ENCODE peak calls at places on chromosomes 4 and X, in nine cellular contexts. One of them, this sample, is unnamed.

GRCh38 chr4:80207172-80207583 is 9.9 kb downstream of the PRDM8 start:
- DNase-seq in lower lobe of right lung: no peak
- DNase-seq in MCF 10A: no peak
- DNase-seq in T-helper 1 cell: no peak
- DNase-seq in SW480: no peak
- DNase-seq in aorta: no peak
- DNase-seq in stimulated activated CD8-positive, alpha-beta memory T cell treated with anti-CD3 and anti-CD28 coated beads, Interleukin-2, amount 100 ng/mL, for 48 hours: no peak
- DNase-seq in activated CD8-positive, alpha-beta memory T cell treated with anti-CD3 and anti-CD28 coated beads for 48 hours: no peak
- DNase-seq in NCI-H1694 treated with DMSO at 0.1 percent for 48 hours: no peak
- DNase-seq in this sample: no peak

GRCh38 chr4:38803833-38804653 is 548 bp downstream of the TLR1 start:
- DNase-seq in MCF 10A: peak; percentile 69
- DNase-seq in NCI-H1694 treated with DMSO at 0.1 percent for 48 hours: no peak
- DNase-seq in activated CD8-positive, alpha-beta memory T cell treated with anti-CD3 and anti-CD28 coated beads for 48 hours: no peak
- DNase-seq in aorta: no peak
- DNase-seq in T-helper 1 cell: no peak
- DNase-seq in stimulated activated CD8-positive, alpha-beta memory T cell treated with anti-CD3 and anti-CD28 coated beads, Interleukin-2, amount 100 ng/mL, for 48 hours: no peak
- DNase-seq in SW480: no peak
- DNase-seq in lower lobe of right lung: no peak
- DNase-seq in this sample: no peak

GRCh38 chr4:52788806-52789205 is 37.6 kb upstream of the ERVMER34-1 start:
- DNase-seq in SW480: peak; percentile 47
- DNase-seq in activated CD8-positive, alpha-beta memory T cell treated with anti-CD3 and anti-CD28 coated beads for 48 hours: no peak
- DNase-seq in aorta: no peak
- DNase-seq in stimulated activated CD8-positive, alpha-beta memory T cell treated with anti-CD3 and anti-CD28 coated beads, Interleukin-2, amount 100 ng/mL, for 48 hours: no peak
- DNase-seq in NCI-H1694 treated with DMSO at 0.1 percent for 48 hours: no peak
- DNase-seq in T-helper 1 cell: no peak
- DNase-seq in MCF 10A: no peak
- DNase-seq in lower lobe of right lung: no peak
- DNase-seq in this sample: no peak

GRCh38 chrX:16786791-16787735 is 797 bp downstream of the TXLNG start:
- DNase-seq in lower lobe of right lung: peak; percentile 47
- DNase-seq in aorta: peak; percentile 53
- DNase-seq in MCF 10A: peak; percentile 57
- DNase-seq in SW480: peak; percentile 8
- DNase-seq in activated CD8-positive, alpha-beta memory T cell treated with anti-CD3 and anti-CD28 coated beads for 48 hours: peak; percentile 0
- DNase-seq in NCI-H1694 treated with DMSO at 0.1 percent for 48 hours: no peak
- DNase-seq in stimulated activated CD8-positive, alpha-beta memory T cell treated with anti-CD3 and anti-CD28 coated beads, Interleukin-2, amount 100 ng/mL, for 48 hours: peak; percentile 9
- DNase-seq in T-helper 1 cell: peak; percentile 37
- DNase-seq in this sample: no peak

GRCh38 chr4:6965329-6965728 is 55.7 kb downstream of the TBC1D14 start:
- DNase-seq in lower lobe of right lung: no peak
- DNase-seq in SW480: no peak
- DNase-seq in T-helper 1 cell: no peak
- DNase-seq in activated CD8-positive, alpha-beta memory T cell treated with anti-CD3 and anti-CD28 coated beads for 48 hours: no peak
- DNase-seq in MCF 10A: no peak
- DNase-seq in NCI-H1694 treated with DMSO at 0.1 percent for 48 hours: peak; percentile 41
- DNase-seq in stimulated activated CD8-positive, alpha-beta memory T cell treated with anti-CD3 and anti-CD28 coated beads, Interleukin-2, amount 100 ng/mL, for 48 hours: no peak
- DNase-seq in aorta: no peak
- DNase-seq in this sample: no peak

GRCh38 chrX:37910186-37910585 is 62.8 kb upstream of the DYNLT3 start:
- DNase-seq in SW480: no peak
- DNase-seq in stimulated activated CD8-positive, alpha-beta memory T cell treated with anti-CD3 and anti-CD28 coated beads, Interleukin-2, amount 100 ng/mL, for 48 hours: no peak
- DNase-seq in NCI-H1694 treated with DMSO at 0.1 percent for 48 hours: no peak
- DNase-seq in MCF 10A: no peak
- DNase-seq in aorta: no peak
- DNase-seq in T-helper 1 cell: no peak
- DNase-seq in lower lobe of right lung: no peak
- DNase-seq in activated CD8-positive, alpha-beta memory T cell treated with anti-CD3 and anti-CD28 coated beads for 48 hours: no peak
- DNase-seq in this sample: no peak

GRCh38 chr4:95510145-95510544 is 38.6 kb downstream of the UNC5C start:
- DNase-seq in MCF 10A: peak; percentile 46
- DNase-seq in lower lobe of right lung: no peak
- DNase-seq in stimulated activated CD8-positive, alpha-beta memory T cell treated with anti-CD3 and anti-CD28 coated beads, Interleukin-2, amount 100 ng/mL, for 48 hours: no peak
- DNase-seq in activated CD8-positive, alpha-beta memory T cell treated with anti-CD3 and anti-CD28 coated beads for 48 hours: no peak
- DNase-seq in SW480: peak; percentile 25
- DNase-seq in NCI-H1694 treated with DMSO at 0.1 percent for 48 hours: no peak
- DNase-seq in T-helper 1 cell: no peak
- DNase-seq in aorta: no peak
- DNase-seq in this sample: no peak

GRCh38 chrX:71563921-71564320 is 14.3 kb upstream of the GCNA start:
- DNase-seq in T-helper 1 cell: no peak
- DNase-seq in lower lobe of right lung: no peak
- DNase-seq in aorta: no peak
- DNase-seq in stimulated activated CD8-positive, alpha-beta memory T cell treated with anti-CD3 and anti-CD28 coated beads, Interleukin-2, amount 100 ng/mL, for 48 hours: no peak
- DNase-seq in activated CD8-positive, alpha-beta memory T cell treated with anti-CD3 and anti-CD28 coated beads for 48 hours: no peak
- DNase-seq in NCI-H1694 treated with DMSO at 0.1 percent for 48 hours: no peak
- DNase-seq in MCF 10A: no peak
- DNase-seq in SW480: no peak
- DNase-seq in this sample: no peak

GRCh38 chr4:64895031-64895430 is 485.8 kb upstream of the TECRL start:
- DNase-seq in MCF 10A: no peak
- DNase-seq in lower lobe of right lung: no peak
- DNase-seq in aorta: no peak
- DNase-seq in stimulated activated CD8-positive, alpha-beta memory T cell treated with anti-CD3 and anti-CD28 coated beads, Interleukin-2, amount 100 ng/mL, for 48 hours: no peak
- DNase-seq in activated CD8-positive, alpha-beta memory T cell treated with anti-CD3 and anti-CD28 coated beads for 48 hours: no peak
- DNase-seq in SW480: no peak
- DNase-seq in NCI-H1694 treated with DMSO at 0.1 percent for 48 hours: no peak
- DNase-seq in T-helper 1 cell: no peak
- DNase-seq in this sample: no peak

GRCh38 chr4:148216866-148217814 is 225.1 kb downstream of the NR3C2 start:
- DNase-seq in stimulated activated CD8-positive, alpha-beta memory T cell treated with anti-CD3 and anti-CD28 coated beads, Interleukin-2, amount 100 ng/mL, for 48 hours: no peak
- DNase-seq in lower lobe of right lung: no peak
- DNase-seq in NCI-H1694 treated with DMSO at 0.1 percent for 48 hours: no peak
- DNase-seq in activated CD8-positive, alpha-beta memory T cell treated with anti-CD3 and anti-CD28 coated beads for 48 hours: no peak
- DNase-seq in SW480: peak; percentile 23
- DNase-seq in aorta: no peak
- DNase-seq in MCF 10A: no peak
- DNase-seq in T-helper 1 cell: no peak
- DNase-seq in this sample: no peak

GRCh38 chr4:126790633-126791032 is 842.1 kb upstream of the INTU start:
- DNase-seq in activated CD8-positive, alpha-beta memory T cell treated with anti-CD3 and anti-CD28 coated beads for 48 hours: no peak
- DNase-seq in aorta: no peak
- DNase-seq in lower lobe of right lung: no peak
- DNase-seq in stimulated activated CD8-positive, alpha-beta memory T cell treated with anti-CD3 and anti-CD28 coated beads, Interleukin-2, amount 100 ng/mL, for 48 hours: no peak
- DNase-seq in T-helper 1 cell: no peak
- DNase-seq in MCF 10A: no peak
- DNase-seq in NCI-H1694 treated with DMSO at 0.1 percent for 48 hours: no peak
- DNase-seq in SW480: no peak
- DNase-seq in this sample: no peak

GRCh38 chr4:87882321-87882720 is 49.6 kb downstream of the MEPE start:
- DNase-seq in NCI-H1694 treated with DMSO at 0.1 percent for 48 hours: no peak
- DNase-seq in SW480: no peak
- DNase-seq in aorta: no peak
- DNase-seq in stimulated activated CD8-positive, alpha-beta memory T cell treated with anti-CD3 and anti-CD28 coated beads, Interleukin-2, amount 100 ng/mL, for 48 hours: no peak
- DNase-seq in activated CD8-positive, alpha-beta memory T cell treated with anti-CD3 and anti-CD28 coated beads for 48 hours: no peak
- DNase-seq in lower lobe of right lung: no peak
- DNase-seq in MCF 10A: peak; percentile 53
- DNase-seq in T-helper 1 cell: no peak
- DNase-seq in this sample: no peak

GRCh38 chr4:95362066-95362465 is 186.7 kb downstream of the UNC5C start:
- DNase-seq in stimulated activated CD8-positive, alpha-beta memory T cell treated with anti-CD3 and anti-CD28 coated beads, Interleukin-2, amount 100 ng/mL, for 48 hours: no peak
- DNase-seq in NCI-H1694 treated with DMSO at 0.1 percent for 48 hours: no peak
- DNase-seq in aorta: no peak
- DNase-seq in activated CD8-positive, alpha-beta memory T cell treated with anti-CD3 and anti-CD28 coated beads for 48 hours: no peak
- DNase-seq in T-helper 1 cell: no peak
- DNase-seq in SW480: no peak
- DNase-seq in lower lobe of right lung: no peak
- DNase-seq in MCF 10A: no peak
- DNase-seq in this sample: no peak

GRCh38 chr4:13539721-13540445 is 4.4 kb downstream of the NKX3-2 start:
- DNase-seq in stimulated activated CD8-positive, alpha-beta memory T cell treated with anti-CD3 and anti-CD28 coated beads, Interleukin-2, amount 100 ng/mL, for 48 hours: no peak
- DNase-seq in SW480: no peak
- DNase-seq in NCI-H1694 treated with DMSO at 0.1 percent for 48 hours: no peak
- DNase-seq in aorta: no peak
- DNase-seq in T-helper 1 cell: no peak
- DNase-seq in MCF 10A: no peak
- DNase-seq in activated CD8-positive, alpha-beta memory T cell treated with anti-CD3 and anti-CD28 coated beads for 48 hours: no peak
- DNase-seq in lower lobe of right lung: no peak
- DNase-seq in this sample: no peak

GRCh38 chrX:3638280-3638873 is 75.1 kb downstream of the PRKX start:
- DNase-seq in SW480: peak; percentile 13
- DNase-seq in NCI-H1694 treated with DMSO at 0.1 percent for 48 hours: peak; percentile 12
- DNase-seq in aorta: no peak
- DNase-seq in stimulated activated CD8-positive, alpha-beta memory T cell treated with anti-CD3 and anti-CD28 coated beads, Interleukin-2, amount 100 ng/mL, for 48 hours: peak; percentile 10
- DNase-seq in MCF 10A: peak; percentile 72
- DNase-seq in activated CD8-positive, alpha-beta memory T cell treated with anti-CD3 and anti-CD28 coated beads for 48 hours: no peak
- DNase-seq in T-helper 1 cell: no peak
- DNase-seq in lower lobe of right lung: no peak
- DNase-seq in this sample: peak; percentile 12

GRCh38 chr4:76850010-76850441 is 47.9 kb downstream of the SOWAHB start:
- DNase-seq in MCF 10A: peak; percentile 96
- DNase-seq in stimulated activated CD8-positive, alpha-beta memory T cell treated with anti-CD3 and anti-CD28 coated beads, Interleukin-2, amount 100 ng/mL, for 48 hours: no peak
- DNase-seq in aorta: no peak
- DNase-seq in NCI-H1694 treated with DMSO at 0.1 percent for 48 hours: no peak
- DNase-seq in activated CD8-positive, alpha-beta memory T cell treated with anti-CD3 and anti-CD28 coated beads for 48 hours: no peak
- DNase-seq in SW480: peak; percentile 41
- DNase-seq in T-helper 1 cell: no peak
- DNase-seq in lower lobe of right lung: no peak
- DNase-seq in this sample: no peak

GRCh38 chr4:167838686-167839085 is 253.7 kb upstream of the ANXA10 start:
- DNase-seq in NCI-H1694 treated with DMSO at 0.1 percent for 48 hours: no peak
- DNase-seq in SW480: no peak
- DNase-seq in MCF 10A: no peak
- DNase-seq in activated CD8-positive, alpha-beta memory T cell treated with anti-CD3 and anti-CD28 coated beads for 48 hours: no peak
- DNase-seq in lower lobe of right lung: no peak
- DNase-seq in aorta: no peak
- DNase-seq in stimulated activated CD8-positive, alpha-beta memory T cell treated with anti-CD3 and anti-CD28 coated beads, Interleukin-2, amount 100 ng/mL, for 48 hours: no peak
- DNase-seq in T-helper 1 cell: no peak
- DNase-seq in this sample: no peak

GRCh38 chr4:127667772-127668171 is 35.0 kb downstream of the INTU start:
- DNase-seq in SW480: no peak
- DNase-seq in activated CD8-positive, alpha-beta memory T cell treated with anti-CD3 and anti-CD28 coated beads for 48 hours: no peak
- DNase-seq in lower lobe of right lung: no peak
- DNase-seq in stimulated activated CD8-positive, alpha-beta memory T cell treated with anti-CD3 and anti-CD28 coated beads, Interleukin-2, amount 100 ng/mL, for 48 hours: no peak
- DNase-seq in T-helper 1 cell: no peak
- DNase-seq in MCF 10A: no peak
- DNase-seq in aorta: no peak
- DNase-seq in NCI-H1694 treated with DMSO at 0.1 percent for 48 hours: no peak
- DNase-seq in this sample: no peak

GRCh38 chr4:142705820-142706219 is 140.3 kb downstream of the INPP4B start:
- DNase-seq in NCI-H1694 treated with DMSO at 0.1 percent for 48 hours: no peak
- DNase-seq in stimulated activated CD8-positive, alpha-beta memory T cell treated with anti-CD3 and anti-CD28 coated beads, Interleukin-2, amount 100 ng/mL, for 48 hours: no peak
- DNase-seq in SW480: no peak
- DNase-seq in T-helper 1 cell: no peak
- DNase-seq in lower lobe of right lung: no peak
- DNase-seq in MCF 10A: no peak
- DNase-seq in aorta: no peak
- DNase-seq in activated CD8-positive, alpha-beta memory T cell treated with anti-CD3 and anti-CD28 coated beads for 48 hours: no peak
- DNase-seq in this sample: no peak

GRCh38 chrX:56978172-56978571 is 17.2 kb downstream of the SPIN3 start:
- DNase-seq in T-helper 1 cell: no peak
- DNase-seq in stimulated activated CD8-positive, alpha-beta memory T cell treated with anti-CD3 and anti-CD28 coated beads, Interleukin-2, amount 100 ng/mL, for 48 hours: no peak
- DNase-seq in MCF 10A: peak; percentile 71
- DNase-seq in NCI-H1694 treated with DMSO at 0.1 percent for 48 hours: peak; percentile 16
- DNase-seq in aorta: no peak
- DNase-seq in activated CD8-positive, alpha-beta memory T cell treated with anti-CD3 and anti-CD28 coated beads for 48 hours: no peak
- DNase-seq in SW480: peak; percentile 31
- DNase-seq in lower lobe of right lung: no peak
- DNase-seq in this sample: peak; percentile 6

GRCh38 chr4:21879187-21879586 is 69.4 kb downstream of the KCNIP4 start:
- DNase-seq in T-helper 1 cell: no peak
- DNase-seq in aorta: no peak
- DNase-seq in stimulated activated CD8-positive, alpha-beta memory T cell treated with anti-CD3 and anti-CD28 coated beads, Interleukin-2, amount 100 ng/mL, for 48 hours: no peak
- DNase-seq in lower lobe of right lung: no peak
- DNase-seq in activated CD8-positive, alpha-beta memory T cell treated with anti-CD3 and anti-CD28 coated beads for 48 hours: no peak
- DNase-seq in NCI-H1694 treated with DMSO at 0.1 percent for 48 hours: no peak
- DNase-seq in SW480: no peak
- DNase-seq in MCF 10A: peak; percentile 60
- DNase-seq in this sample: no peak

GRCh38 chr4:78059524-78059889 is 2.4 kb downstream of the FRAS1 start:
- DNase-seq in aorta: peak; percentile 47
- DNase-seq in T-helper 1 cell: no peak
- DNase-seq in activated CD8-positive, alpha-beta memory T cell treated with anti-CD3 and anti-CD28 coated beads for 48 hours: no peak
- DNase-seq in lower lobe of right lung: peak; percentile 47
- DNase-seq in NCI-H1694 treated with DMSO at 0.1 percent for 48 hours: peak; percentile 83
- DNase-seq in MCF 10A: peak; percentile 92
- DNase-seq in stimulated activated CD8-positive, alpha-beta memory T cell treated with anti-CD3 and anti-CD28 coated beads, Interleukin-2, amount 100 ng/mL, for 48 hours: no peak
- DNase-seq in SW480: peak; percentile 81
- DNase-seq in this sample: peak; percentile 82

GRCh38 chr4:186012071-186012470 is 56.9 kb upstream of the TLR3 start:
- DNase-seq in aorta: no peak
- DNase-seq in stimulated activated CD8-positive, alpha-beta memory T cell treated with anti-CD3 and anti-CD28 coated beads, Interleukin-2, amount 100 ng/mL, for 48 hours: no peak
- DNase-seq in T-helper 1 cell: no peak
- DNase-seq in lower lobe of right lung: no peak
- DNase-seq in activated CD8-positive, alpha-beta memory T cell treated with anti-CD3 and anti-CD28 coated beads for 48 hours: no peak
- DNase-seq in SW480: no peak
- DNase-seq in NCI-H1694 treated with DMSO at 0.1 percent for 48 hours: no peak
- DNase-seq in MCF 10A: no peak
- DNase-seq in this sample: no peak

GRCh38 chr4:20544645-20545044 is 155.6 kb upstream of the PACRGL start:
- DNase-seq in aorta: no peak
- DNase-seq in T-helper 1 cell: no peak
- DNase-seq in MCF 10A: peak; percentile 56
- DNase-seq in activated CD8-positive, alpha-beta memory T cell treated with anti-CD3 and anti-CD28 coated beads for 48 hours: no peak
- DNase-seq in stimulated activated CD8-positive, alpha-beta memory T cell treated with anti-CD3 and anti-CD28 coated beads, Interleukin-2, amount 100 ng/mL, for 48 hours: no peak
- DNase-seq in NCI-H1694 treated with DMSO at 0.1 percent for 48 hours: peak; percentile 33
- DNase-seq in lower lobe of right lung: no peak
- DNase-seq in SW480: peak; percentile 54
- DNase-seq in this sample: peak; percentile 15